ENCODE peak calls at places on chromosomes 13 and 19, in four cellular contexts. C is WTC11, S is GM12878, N is K562. H is an unnamed sample.

GRCh38 chr19:2291185-2291751 is 9.3 kb upstream of the PEAK3 start:
- DNase-seq in C (peak; percentile 77), S (no peak), N (no peak), H (no peak)

GRCh38 chr19:35673121-35673804 is 6.9 kb downstream of the UPK1A start:
- DNase-seq in C (peak; percentile 69), S (no peak), N (peak; percentile 76), H (peak; percentile 24)

GRCh38 chr19:11418518-11419506 is at the start of gene RGL3:
- DNase-seq in C (peak; percentile 93), S (no peak), N (peak; percentile 72), H (no peak)

GRCh38 chr13:83716121-83716520 is 166.2 kb downstream of the SLITRK1 start:
- DNase-seq in C (peak; percentile 14), S (no peak), N (no peak), H (no peak)

GRCh38 chr13:30364133-30364532 is 56.8 kb upstream of the KATNAL1 start:
- DNase-seq in C (no peak), S (no peak), N (peak; percentile 50), H (no peak)

GRCh38 chr19:13208131-13208963 is 58.1 kb downstream of the IER2 start:
- DNase-seq in C (no peak), S (peak; percentile 77), N (no peak), H (no peak)

GRCh38 chr13:50115695-50116094 is 100.5 kb downstream of the KCNRG start:
- DNase-seq in C (no peak), S (no peak), N (no peak), H (no peak)

GRCh38 chr19:12899891-12900518 is 9.0 kb downstream of the GCDH start:
- DNase-seq in C (no peak), S (peak; percentile 61), N (no peak), H (no peak)

GRCh38 chr13:50156722-50157121 is 141.5 kb downstream of the KCNRG start:
- DNase-seq in C (no peak), S (no peak), N (no peak), H (peak; percentile 48)

GRCh38 chr19:58548859-58549663 is 5.2 kb downstream of the TRIM28 start:
- DNase-seq in C (no peak), S (no peak), N (no peak), H (no peak)

GRCh38 chr19:52227980-52228379 is 38.1 kb downstream of the PPP2R1A start:
- DNase-seq in C (no peak), S (no peak), N (no peak), H (no peak)

GRCh38 chr19:11227201-11227886 is 12.1 kb upstream of the ANGPTL8 start:
- DNase-seq in C (peak; percentile 92), S (no peak), N (peak; percentile 93), H (peak; percentile 27)

GRCh38 chr19:42528354-42529247 is at the start of gene CEACAM1:
- DNase-seq in C (no peak), S (no peak), N (peak; percentile 4), H (peak; percentile 75)

GRCh38 chr13:113628291-113629270 is 29.4 kb downstream of the ATP4B start:
- DNase-seq in C (peak; percentile 7), S (no peak), N (no peak), H (no peak)

GRCh38 chr19:41921280-41922219 is 6.7 kb downstream of the ERFL start:
- DNase-seq in C (no peak), S (no peak), N (no peak), H (no peak)

GRCh38 chr19:36009220-36009619 is 607 bp upstream of the SYNE4 start:
- DNase-seq in C (peak; percentile 74), S (no peak), N (no peak), H (no peak)

GRCh38 chr19:787551-787950 is 9.7 kb upstream of the PTBP1 start:
- DNase-seq in C (no peak), S (no peak), N (no peak), H (no peak)

GRCh38 chr13:36298535-36299068 is 988 bp upstream of the CCDC169 start:
- DNase-seq in C (peak; percentile 55), S (no peak), N (no peak), H (no peak)

GRCh38 chr13:85650613-85651012 is 148.6 kb downstream of the SLITRK6 start:
- DNase-seq in C (no peak), S (no peak), N (no peak), H (no peak)

GRCh38 chr19:44856438-44857083 is 10.5 kb downstream of the NECTIN2 start:
- DNase-seq in C (no peak), S (no peak), N (peak; percentile 39), H (peak; percentile 64)

GRCh38 chr19:30969586-30969985 is 379.6 kb downstream of the TSHZ3 start:
- DNase-seq in C (no peak), S (no peak), N (no peak), H (no peak)

GRCh38 chr13:41470187-41470586 is 12.8 kb downstream of the RGCC start:
- DNase-seq in C (no peak), S (no peak), N (no peak), H (no peak)

GRCh38 chr13:27448308-27448707 is 2.1 kb downstream of the MTIF3 start:
- DNase-seq in C (no peak), S (no peak), N (no peak), H (no peak)

GRCh38 chr13:99063952-99064351 is 86.1 kb upstream of the DOCK9 start:
- DNase-seq in C (no peak), S (no peak), N (no peak), H (no peak)

GRCh38 chr19:42130254-42130573 is 2.0 kb downstream of the POU2F2 start:
- DNase-seq in C (no peak), S (peak; percentile 51), N (no peak), H (no peak)

GRCh38 chr13:59437902-59438301 is 725.8 kb downstream of the DIAPH3 start:
- DNase-seq in C (no peak), S (no peak), N (no peak), H (no peak)
- TF ChIP-seq CBFB in C (no peak), S (no peak), N (no peak), H (no peak)

DNA sequence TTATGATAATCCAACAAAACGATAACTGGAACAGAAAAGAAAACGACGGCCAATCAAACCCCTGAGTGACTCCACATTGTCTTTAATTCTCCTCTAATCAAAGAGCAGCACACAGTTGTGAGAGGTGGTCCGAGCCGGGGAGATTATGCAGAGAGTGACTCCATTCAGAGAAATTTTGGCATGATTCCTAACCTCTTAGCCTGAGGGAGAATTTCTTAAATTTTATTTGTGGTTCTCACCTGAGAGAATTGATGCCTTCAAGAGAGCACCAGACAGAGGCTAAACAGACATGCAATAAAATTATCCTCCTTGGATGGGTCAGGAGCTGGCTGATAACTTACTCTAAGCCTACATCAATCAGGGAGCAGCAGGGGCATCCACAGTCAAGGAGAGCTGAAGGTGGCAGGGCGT is 310.0 kb upstream of the KLF12 start:
- DNase-seq in C (no peak), S (no peak), N (no peak), H (no peak)
- TF ChIP-seq CBFB in C (no peak), S (no peak), N (no peak), H (no peak)

DNA sequence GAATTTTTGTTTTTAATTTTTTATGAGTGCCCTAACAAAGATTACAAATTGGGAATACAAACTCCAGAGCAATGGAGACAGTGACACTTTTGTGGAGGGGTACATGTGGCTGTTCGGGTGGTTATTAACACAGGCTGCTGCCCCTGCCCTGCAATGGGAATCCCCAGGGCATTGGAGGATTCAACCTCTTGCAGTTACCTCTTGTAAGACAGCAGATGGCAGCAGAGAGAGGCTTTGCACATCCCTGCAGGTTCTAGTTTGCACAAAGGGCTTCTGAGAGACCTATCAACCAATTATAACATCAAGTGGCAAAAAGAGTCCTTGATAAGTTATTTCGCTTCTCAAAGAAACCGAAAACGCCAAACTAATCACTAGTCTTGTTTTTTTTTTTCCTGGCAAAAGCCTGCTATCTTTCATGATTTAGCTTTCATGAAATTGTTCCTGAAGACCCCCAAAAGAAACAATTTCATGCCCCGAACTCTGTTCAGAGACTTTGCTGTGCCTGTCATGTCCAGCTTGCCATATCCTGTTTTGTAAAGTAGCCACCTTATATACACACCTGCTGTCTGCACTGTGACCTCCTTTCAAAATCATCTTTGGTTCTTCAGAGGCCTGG is 10.4 kb downstream of the GJB2 start:
- DNase-seq in C (peak; percentile 46), S (peak; percentile 35), N (peak; percentile 53), H (peak; percentile 63)
- TF ChIP-seq CBFB in C (no peak), S (no peak), N (no peak), H (no peak)

GRCh38 chr19:16316506-16316882 is 8.1 kb upstream of the KLF2 start:
- DNase-seq in C (no peak), S (no peak), N (no peak), H (no peak)

GRCh38 chr19:16319466-16319865 is 5.2 kb upstream of the KLF2 start:
- DNase-seq in C (no peak), S (no peak), N (no peak), H (no peak)

GRCh38 chr19:16320987-16321386 is 3.6 kb upstream of the KLF2 start:
- DNase-seq in C (no peak), S (no peak), N (no peak), H (no peak)

DNA sequence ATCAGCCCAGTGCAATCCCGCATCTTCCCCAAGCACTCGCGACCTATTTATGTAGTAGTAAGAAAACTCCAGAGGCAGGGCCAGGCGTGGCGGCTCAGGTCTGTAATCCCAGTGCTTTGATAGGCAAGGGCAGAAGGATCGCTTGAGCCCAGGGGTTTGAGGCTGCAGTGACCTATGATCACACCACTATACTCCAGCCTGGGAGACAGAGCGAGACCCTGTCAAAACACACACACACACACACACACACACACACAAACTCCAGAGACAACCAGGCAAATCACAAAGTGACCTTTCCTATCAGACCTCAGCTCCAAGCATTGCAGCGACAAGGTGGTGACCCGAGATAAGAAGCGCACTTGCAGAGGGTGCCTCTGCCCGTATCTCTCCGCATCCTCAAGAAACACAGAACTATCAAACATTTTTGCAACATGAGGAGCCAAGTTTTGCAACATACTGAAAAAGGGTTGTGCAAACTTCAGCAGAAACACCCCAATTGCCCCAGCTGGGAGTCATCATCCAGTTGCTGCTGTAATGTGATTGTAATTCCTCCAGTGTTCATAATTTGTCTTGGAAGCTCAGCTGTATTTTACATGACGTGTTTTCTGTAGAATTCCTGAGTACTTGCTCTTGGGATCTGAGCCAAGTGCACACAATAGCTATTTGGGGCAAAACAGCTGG is 8.7 kb upstream of the KLF2 start:
- DNase-seq in C (no peak), S (no peak), N (peak; percentile 83), H (no peak)
- TF ChIP-seq CBFB in C (no peak), S (no peak), N (peak; percentile 54), H (no peak)

GRCh38 chr13:44921931-44922758 is 67.1 kb downstream of the NUFIP1 start:
- DNase-seq in C (no peak), S (no peak), N (no peak), H (peak; percentile 81)
- TF ChIP-seq CBFB in C (no peak), S (no peak), N (no peak), H (no peak)

GRCh38 chr13:95250961-95251360 is 50.3 kb downstream of the ABCC4 start:
- DNase-seq in C (no peak), S (no peak), N (no peak), H (no peak)

GRCh38 chr13:95254341-95254740 is 46.9 kb downstream of the ABCC4 start:
- DNase-seq in C (no peak), S (no peak), N (no peak), H (no peak)

GRCh38 chr13:95253033-95253432 is 48.2 kb downstream of the ABCC4 start:
- DNase-seq in C (no peak), S (no peak), N (no peak), H (no peak)

GRCh38 chr13:95248953-95249352 is 52.3 kb downstream of the ABCC4 start:
- DNase-seq in C (no peak), S (no peak), N (no peak), H (peak; percentile 29)

DNA sequence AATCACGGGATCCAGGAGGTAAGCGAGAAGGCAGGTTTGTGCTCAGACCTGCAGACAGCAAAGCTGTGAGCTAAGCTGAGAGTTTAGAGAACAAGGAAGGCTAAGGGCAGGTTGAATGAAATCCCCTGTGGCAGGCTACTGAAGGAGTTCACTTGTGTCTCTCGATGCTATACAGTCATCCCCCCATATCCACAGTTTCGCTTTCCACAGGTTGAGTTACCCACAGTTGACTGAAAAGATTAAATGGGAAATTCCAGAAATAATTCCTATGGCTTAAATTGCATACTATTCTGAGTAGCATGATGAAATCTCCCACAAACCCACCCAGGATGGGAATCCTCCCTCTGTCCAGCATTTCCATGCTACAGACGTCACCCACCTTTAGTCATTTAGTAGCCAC is 49.6 kb downstream of the ABCC4 start:
- DNase-seq in C (no peak), S (no peak), N (no peak), H (no peak)
- TF ChIP-seq CBFB in C (no peak), S (no peak), N (no peak), H (no peak)